ENCODE peak calls at places on chromosomes 16 and 17, in seven cellular contexts. E is neuronal stem cell, G is IMR-90, U is mesenchymal stem cell, D is mesendoderm, P is trophoblast cell, X is H1. V is an unnamed sample.

GRCh38 chr17:66455022-66455547 is 152.7 kb downstream of the PRKCA start:
- DNase-seq in E (no peak), P (no peak), U (no peak), D (no peak), G (no peak), X (no peak), V (no peak)

GRCh38 chr17:81831957-81832607 is 1.0 kb downstream of the MCRIP1 start:
- DNase-seq in G (peak), P (no peak), X (no peak), E (no peak), U (peak), D (no peak), V (no peak)

GRCh38 chr17:28967240-28968135 is 16.2 kb upstream of the PHF12 start:
- DNase-seq in E (peak), G (no peak), X (no peak), D (peak), P (peak), U (no peak), V (no peak)

GRCh38 chr17:77200711-77201110 is 59.9 kb downstream of the SEC14L1 start:
- DNase-seq in G (no peak), D (no peak), U (no peak), X (no peak), P (no peak), E (no peak), V (no peak)

GRCh38 chr16:15466131-15466530 is 31.7 kb downstream of the BMERB1 start:
- DNase-seq in P (no peak), E (no peak), X (no peak), G (no peak), U (no peak), D (no peak), V (no peak)

GRCh38 chr16:47617732-47618131 is 156.6 kb downstream of the PHKB start:
- DNase-seq in G (no peak), D (peak), P (no peak), X (no peak), U (no peak), E (no peak), V (no peak)

GRCh38 chr16:88358033-88358481 is 24.7 kb upstream of the ZNF469 start:
- DNase-seq in U (no peak), X (no peak), P (no peak), D (no peak), G (no peak), E (no peak), V (no peak)

GRCh38 chr17:2029911-2030778 is at the start of gene DPH1:
- DNase-seq in E (peak), X (peak), U (peak), P (peak), G (peak), D (peak), V (peak)

GRCh38 chr16:31333686-31334649 is 21.0 kb upstream of the ITGAX start:
- DNase-seq in P (peak), X (no peak), G (peak), D (peak), E (no peak), U (no peak), V (peak)

GRCh38 chr16:86680137-86680536 is 101.8 kb downstream of the FOXL1 start:
- DNase-seq in U (peak), X (no peak), D (no peak), E (no peak), P (no peak), G (peak), V (no peak)

GRCh38 chr17:82450357-82451106 is at the start of gene CYBC1:
- DNase-seq in P (peak), U (peak), E (peak), G (peak), D (peak), X (no peak), V (peak)

GRCh38 chr16:3797904-3798811 is 80.8 kb upstream of the TRAP1 start:
- DNase-seq in U (no peak), X (no peak), D (peak), P (no peak), E (no peak), G (no peak), V (no peak)

GRCh38 chr16:86466695-86467406 is 43.5 kb upstream of the FOXF1 start:
- DNase-seq in U (no peak), P (no peak), E (no peak), D (no peak), G (peak), X (no peak), V (no peak)

GRCh38 chr16:1710811-1711507 is 5.0 kb downstream of the MAPK8IP3 start:
- DNase-seq in E (no peak), P (no peak), D (no peak), U (no peak), X (no peak), G (no peak), V (no peak)

GRCh38 chr16:20192801-20193200 is 119.1 kb upstream of the GPR139 start:
- DNase-seq in G (no peak), D (no peak), U (no peak), P (no peak), E (no peak), X (no peak), V (no peak)
- H4K8ac ChIP-seq in G (no peak), D (no peak), U (no peak), P (no peak), E (no peak), X (no peak), V (no peak)

GRCh38 chr17:35322749-35323148 is 50.7 kb downstream of the SLFN11 start:
- DNase-seq in G (no peak), P (no peak), E (no peak), U (no peak), D (no peak), X (no peak), V (no peak)
- H4K8ac ChIP-seq in G (no peak), P (no peak), E (no peak), U (no peak), D (no peak), X (no peak), V (no peak)

GRCh38 chr16:72646615-72647014 is 401.3 kb downstream of the ZFHX3 start:
- DNase-seq in G (no peak), U (no peak), X (no peak), E (no peak), P (no peak), D (no peak), V (no peak)
- H4K8ac ChIP-seq in G (no peak), U (no peak), X (no peak), E (no peak), P (no peak), D (no peak), V (no peak)

GRCh38 chr16:58809213-58809612 is 75.1 kb upstream of the GOT2 start:
- DNase-seq in G (no peak), E (no peak), X (no peak), D (no peak), U (no peak), P (no peak), V (no peak)

GRCh38 chr16:58820359-58820758 is 86.2 kb upstream of the GOT2 start:
- DNase-seq in E (no peak), G (no peak), D (no peak), X (no peak), U (no peak), P (no peak), V (no peak)

GRCh38 chr16:58815188-58815888 is 81.2 kb upstream of the GOT2 start:
- DNase-seq in D (no peak), U (no peak), G (no peak), P (no peak), X (no peak), E (no peak), V (no peak)

GRCh38 chr16:58814348-58814801 is 80.3 kb upstream of the GOT2 start:
- DNase-seq in P (peak), X (peak), D (peak), E (peak), G (peak), U (peak), V (peak)
- H4K8ac ChIP-seq in P (peak), X (no peak), D (no peak), E (no peak), G (no peak), U (no peak), V (no peak)

GRCh38 chr17:17030515-17031211 is 11.6 kb upstream of the MPRIP start:
- DNase-seq in P (no peak), D (peak), E (no peak), G (no peak), X (no peak), U (no peak), V (peak)
- H4K8ac ChIP-seq in P (no peak), D (no peak), E (no peak), G (no peak), X (no peak), U (peak), V (no peak)

V was measured in H9.